ENCODE peak calls at places on chromosomes 16 and 17, in seven cellular contexts. D is mesenchymal stem cell, E is IMR-90, U is H1, O is H9, H is mesendoderm, S is trophoblast cell. R is an unnamed sample.

GRCh38 chr16:14527411-14528044 is 102.5 kb downstream of the PARN start:
- DNase-seq in D (peak), E (peak), U (no peak), O (no peak), H (no peak), S (peak), R (no peak)

GRCh38 chr17:2060681-2061440 is 6.0 kb downstream of the HIC1 start:
- DNase-seq in D (peak), E (no peak), U (no peak), O (no peak), H (peak), S (no peak), R (no peak)

GRCh38 chr16:65832679-65833078 is 533.8 kb upstream of the CDH5 start:
- DNase-seq in D (no peak), E (no peak), U (no peak), O (no peak), H (peak), S (no peak), R (no peak)

GRCh38 chr17:54891176-54891821 is 9.4 kb upstream of the TOM1L1 start:
- DNase-seq in D (peak), E (peak), U (no peak), O (peak), H (peak), S (peak), R (peak)

GRCh38 chr17:42814633-42815399 is 9.3 kb downstream of the BECN1 start:
- DNase-seq in D (peak), E (peak), U (no peak), O (no peak), H (no peak), S (no peak), R (no peak)

GRCh38 chr17:82803185-82803584 is 36.6 kb downstream of the ZNF750 start:
- DNase-seq in D (no peak), E (no peak), U (no peak), O (no peak), H (no peak), S (no peak), R (no peak)

GRCh38 chr16:57893559-57894389 is 77.2 kb downstream of the CNGB1 start:
- DNase-seq in D (peak), E (peak), U (no peak), O (no peak), H (no peak), S (peak), R (no peak)

GRCh38 chr17:17051791-17052461 is 9.7 kb downstream of the MPRIP start:
- DNase-seq in D (peak), E (peak), U (no peak), O (peak), H (no peak), S (no peak), R (no peak)

GRCh38 chr17:31013844-31014243 is 43.0 kb downstream of the RNF135 start:
- DNase-seq in D (no peak), E (no peak), U (no peak), O (no peak), H (no peak), S (no peak), R (no peak)

GRCh38 chr16:9374076-9374475 is 282.6 kb downstream of the HAPSTR1 start:
- DNase-seq in D (no peak), E (no peak), U (no peak), O (no peak), H (peak), S (no peak), R (no peak)

GRCh38 chr16:59368586-59368985 is 634.5 kb upstream of the GOT2 start:
- DNase-seq in D (no peak), E (no peak), U (no peak), O (no peak), H (no peak), S (no peak), R (no peak)

GRCh38 chr16:26992661-26993365 is 73.9 kb upstream of the C16orf82 start:
- DNase-seq in D (no peak), E (no peak), U (no peak), O (no peak), H (peak), S (no peak), R (peak)

GRCh38 chr17:8753976-8754440 is 4.3 kb downstream of the SPDYE4 start:
- DNase-seq in D (peak), E (peak), U (no peak), O (no peak), H (peak), S (peak), R (no peak)

GRCh38 chr16:76583466-76583865 is 306.3 kb downstream of the CNTNAP4 start:
- DNase-seq in D (no peak), E (no peak), U (no peak), O (no peak), H (no peak), S (no peak), R (no peak)

GRCh38 chr17:68450801-68451200 is 6.5 kb downstream of the WIPI1 start:
- DNase-seq in D (no peak), E (no peak), U (no peak), O (no peak), H (no peak), S (no peak), R (no peak)

GRCh38 chr16:89565506-89566372 is 5.3 kb downstream of the RPL13 start:
- DNase-seq in D (peak), E (peak), U (no peak), O (peak), H (peak), S (peak), R (no peak)

GRCh38 chr17:59329558-59330313 is 1.7 kb upstream of the YPEL2 start:
- DNase-seq in D (peak), E (peak), U (peak), O (peak), H (peak), S (peak), R (peak)

GRCh38 chr16:85612191-85612800 is 826 bp upstream of the GSE1 start:
- DNase-seq in D (peak), E (peak), U (no peak), O (peak), H (no peak), S (peak), R (peak)

GRCh38 chr16:25217921-25218320 is 1.2 kb downstream of the AQP8 start:
- DNase-seq in D (no peak), E (no peak), U (no peak), O (no peak), H (no peak), S (no peak), R (no peak)

GRCh38 chr17:42107597-42108576 is 4.6 kb downstream of the DHX58 start:
- DNase-seq in D (peak), E (peak), U (peak), O (peak), H (peak), S (peak), R (peak)

GRCh38 chr16:50300942-50301625 is 34.7 kb downstream of the ADCY7 start:
- DNase-seq in D (no peak), E (peak), U (no peak), O (no peak), H (no peak), S (peak), R (no peak)

GRCh38 chr16:81863630-81864352 is 84.7 kb downstream of the PLCG2 start:
- DNase-seq in D (no peak), E (no peak), U (no peak), O (peak), H (peak), S (no peak), R (no peak)

GRCh38 chr16:66928702-66929388 is 3.5 kb upstream of the RRAD start:
- DNase-seq in D (peak), E (peak), U (peak), O (peak), H (peak), S (no peak), R (no peak)

GRCh38 chr17:64250211-64250835 is 12.7 kb downstream of the TEX2 start:
- DNase-seq in D (no peak), E (no peak), U (no peak), O (no peak), H (no peak), S (no peak), R (no peak)

GRCh38 chr16:76676356-76676755 is 399.2 kb downstream of the CNTNAP4 start:
- DNase-seq in D (no peak), E (no peak), U (no peak), O (peak), H (peak), S (peak), R (no peak)

GRCh38 chr17:48612456-48612853 is 1.6 kb upstream of the HOXB7 start:
- DNase-seq in D (peak), E (peak), U (no peak), O (no peak), H (no peak), S (no peak), R (no peak)

GRCh38 chr17:57834146-57834741 is 15.6 kb downstream of the MRPS23 start:
- DNase-seq in D (no peak), E (no peak), U (peak), O (peak), H (peak), S (no peak), R (no peak)

GRCh38 chr16:23570992-23571632 is 13.6 kb downstream of the UBFD1 start:
- DNase-seq in D (no peak), E (no peak), U (no peak), O (no peak), H (no peak), S (no peak), R (no peak)

GRCh38 chr16:69166946-69167930 is 19.7 kb upstream of the SNTB2 start:
- DNase-seq in D (no peak), E (peak), U (no peak), O (no peak), H (no peak), S (no peak), R (no peak)
- H2BK120ac ChIP-seq in D (no peak), E (peak), U (no peak), O (no peak), H (no peak), S (no peak), R (no peak)

GRCh38 chr17:76262732-76263344 is 2.3 kb upstream of the UBALD2 start:
- DNase-seq in D (peak), E (no peak), U (no peak), O (no peak), H (no peak), S (peak), R (no peak)
- H3K23ac ChIP-seq in D (no peak), E (peak), U (no peak), O (no peak), H (no peak), S (no peak), R (no peak)

GRCh38 chr17:5703736-5704135 is 119.4 kb upstream of the NLRP1 start:
- DNase-seq in D (no peak), E (no peak), U (no peak), O (peak), H (peak), S (no peak), R (no peak)
- H2BK120ac ChIP-seq in D (no peak), E (no peak), U (no peak), O (no peak), H (no peak), S (no peak), R (no peak)

GRCh38 chr16:48133455-48134226 is 22.2 kb downstream of the ABCC12 start:
- DNase-seq in D (no peak), E (no peak), U (no peak), O (no peak), H (no peak), S (no peak), R (no peak)

GRCh38 chr16:48137822-48138221 is 18.0 kb downstream of the ABCC12 start:
- DNase-seq in D (no peak), E (no peak), U (no peak), O (no peak), H (no peak), S (no peak), R (no peak)

GRCh38 chr16:48136547-48137360 is 19.0 kb downstream of the ABCC12 start:
- DNase-seq in D (no peak), E (no peak), U (no peak), O (no peak), H (no peak), S (no peak), R (no peak)

GRCh38 chr16:48139517-48139916 is 16.3 kb downstream of the ABCC12 start:
- DNase-seq in D (no peak), E (no peak), U (no peak), O (no peak), H (peak), S (no peak), R (no peak)

GRCh38 chr16:48138543-48138942 is 17.2 kb downstream of the ABCC12 start:
- DNase-seq in D (no peak), E (no peak), U (no peak), O (no peak), H (peak), S (no peak), R (no peak)
- H3K23ac ChIP-seq in D (no peak), E (no peak), U (no peak), O (no peak), H (no peak), S (no peak), R (no peak)

DNA sequence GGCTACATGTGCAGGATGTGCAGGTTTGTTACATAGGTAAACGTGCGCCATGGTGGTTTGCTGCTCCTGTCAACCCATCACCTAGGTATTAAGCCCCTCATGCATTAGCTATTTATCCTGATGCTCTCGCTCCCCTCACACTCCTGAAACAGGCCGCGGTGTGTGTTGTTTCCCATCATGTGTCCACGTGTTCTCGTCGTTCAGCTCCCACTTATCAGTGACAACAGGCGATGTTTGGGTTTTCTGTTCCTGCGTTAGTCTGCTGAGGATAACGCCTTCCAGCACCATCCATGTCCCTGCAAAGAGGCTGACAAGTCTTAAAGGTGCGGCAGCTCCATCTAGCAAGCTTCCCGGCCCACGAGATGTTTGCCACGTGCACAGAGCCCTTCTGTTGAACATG is 175.1 kb downstream of the FOXL1 start:
- DNase-seq in D (no peak), E (no peak), U (no peak), O (no peak), H (no peak), S (no peak), R (no peak)
- H2BK120ac ChIP-seq in D (no peak), E (no peak), U (peak), O (no peak), H (no peak), S (no peak), R (no peak)

GRCh38 chr17:56642424-56642823 is 48.9 kb downstream of the NOG start:
- DNase-seq in D (no peak), E (no peak), U (no peak), O (no peak), H (no peak), S (no peak), R (no peak)
- H3K23ac ChIP-seq in D (no peak), E (no peak), U (no peak), O (no peak), H (no peak), S (no peak), R (no peak)

GRCh38 chr17:36547776-36548175 is 3.1 kb downstream of the GGNBP2 start:
- DNase-seq in D (no peak), E (no peak), U (no peak), O (no peak), H (no peak), S (no peak), R (no peak)

GRCh38 chr17:36550491-36551417 is 6.0 kb downstream of the GGNBP2 start:
- DNase-seq in D (no peak), E (no peak), U (no peak), O (no peak), H (no peak), S (no peak), R (no peak)

DNA sequence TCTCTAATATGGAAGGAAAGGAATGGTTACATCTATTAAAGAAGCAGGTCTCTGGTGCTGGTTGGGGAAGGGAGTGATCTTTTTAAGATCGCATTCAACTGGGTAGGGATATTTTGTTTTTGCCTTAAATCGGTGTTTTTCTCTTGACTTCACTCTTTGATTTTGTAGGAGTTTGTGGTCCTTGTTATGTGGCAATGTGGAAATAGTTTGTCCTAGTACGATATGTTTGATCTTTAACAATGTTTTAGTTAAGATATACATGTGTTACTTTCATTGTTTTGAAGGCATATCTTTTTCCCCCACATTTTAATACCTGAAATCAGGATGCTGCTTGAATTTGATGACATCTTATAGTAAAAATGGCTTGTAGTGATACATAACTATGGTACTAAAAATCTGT is 8.7 kb downstream of the GGNBP2 start:
- DNase-seq in D (no peak), E (no peak), U (no peak), O (no peak), H (no peak), S (no peak), R (no peak)
- H2BK120ac ChIP-seq in D (no peak), E (no peak), U (no peak), O (no peak), H (no peak), S (no peak), R (no peak)

GRCh38 chr17:78611636-78612035 is 34.4 kb upstream of the DNAH17 start:
- DNase-seq in D (peak), E (peak), U (no peak), O (no peak), H (no peak), S (no peak), R (no peak)
- H3K23ac ChIP-seq in D (no peak), E (no peak), U (no peak), O (no peak), H (no peak), S (no peak), R (no peak)

GRCh38 chr16:69566437-69567030 is 768 bp downstream of the NFAT5 start:
- DNase-seq in D (peak), E (peak), U (no peak), O (peak), H (no peak), S (peak), R (peak)

GRCh38 chr16:69565611-69566436 is at the start of gene NFAT5:
- DNase-seq in D (peak), E (peak), U (peak), O (peak), H (peak), S (peak), R (peak)

GRCh38 chr16:69564845-69565610 is 738 bp upstream of the NFAT5 start:
- DNase-seq in D (peak), E (no peak), U (no peak), O (no peak), H (peak), S (peak), R (no peak)

GRCh38 chr16:69563605-69564580 is 1.9 kb upstream of the NFAT5 start:
- DNase-seq in D (peak), E (peak), U (no peak), O (no peak), H (peak), S (peak), R (peak)

DNA sequence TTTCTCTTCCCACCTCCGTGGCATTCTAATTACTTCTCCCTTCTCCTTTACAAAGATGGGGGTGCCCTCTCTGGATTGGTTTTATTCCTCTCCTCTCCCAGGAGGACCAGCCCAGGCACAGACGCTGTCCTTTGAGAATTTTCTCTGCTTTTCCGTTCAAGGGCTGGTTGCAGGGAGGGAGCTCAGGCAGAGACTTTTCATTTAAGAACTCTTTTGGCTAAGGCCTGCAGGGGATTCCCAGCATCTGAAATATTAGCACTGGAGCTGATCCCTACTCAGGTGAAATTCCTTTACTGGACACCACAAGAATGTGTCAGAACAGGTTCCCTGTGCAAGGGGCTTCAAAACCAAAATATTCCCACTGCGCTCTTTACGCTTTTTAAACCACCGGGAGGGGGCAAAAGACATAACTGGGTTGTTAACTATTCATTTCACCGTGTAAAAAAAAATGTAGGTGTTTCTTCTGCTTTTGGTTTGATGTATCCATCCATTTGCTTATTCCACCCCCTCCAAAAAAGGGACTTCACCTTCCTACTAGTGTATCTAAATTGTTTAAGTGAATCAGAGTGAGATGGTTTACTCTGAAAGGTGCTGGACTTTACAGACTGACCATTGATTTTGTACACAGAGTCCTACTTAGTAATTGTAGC is 1.4 kb downstream of the NFAT5 start:
- DNase-seq in D (no peak), E (peak), U (no peak), O (peak), H (peak), S (peak), R (no peak)
- H2BK120ac ChIP-seq in D (no peak), E (peak), U (no peak), O (no peak), H (no peak), S (peak), R (no peak)

R was measured in neuronal stem cell.